ENCODE peak calls at places on chromosome 4, in four cellular contexts. One of them, this sample, is unnamed.

GRCh38 chr4:158652920-158653319 is 18.8 kb downstream of the C4orf46 start:
- DNase-seq in nucleus accumbens: no peak
- DNase-seq in A549: no peak
- DNase-seq in GM04503: no peak
- DNase-seq in this sample: no peak

GRCh38 chr4:29653221-29653620 is 1066.9 kb upstream of the PCDH7 start:
- DNase-seq in A549: no peak
- DNase-seq in nucleus accumbens: no peak
- DNase-seq in GM04503: no peak
- DNase-seq in this sample: no peak

GRCh38 chr4:18057821-18058533 is 36.4 kb upstream of the LCORL start:
- DNase-seq in GM04503: no peak
- DNase-seq in nucleus accumbens: no peak
- DNase-seq in A549: no peak
- DNase-seq in this sample: no peak

GRCh38 chr4:3031357-3032064 is 42.8 kb downstream of the HTT-AS start:
- DNase-seq in A549: no peak
- DNase-seq in nucleus accumbens: no peak
- DNase-seq in GM04503: no peak
- DNase-seq in this sample: no peak

GRCh38 chr4:154024097-154024496 is 235.2 kb upstream of the SFRP2 start:
- DNase-seq in nucleus accumbens: no peak
- DNase-seq in A549: no peak
- DNase-seq in GM04503: no peak
- DNase-seq in this sample: no peak

GRCh38 chr4:145177511-145177905 is 2.9 kb downstream of the OTUD4 start:
- DNase-seq in nucleus accumbens: no peak
- DNase-seq in A549: no peak
- DNase-seq in GM04503: no peak
- DNase-seq in this sample: no peak

GRCh38 chr4:79042079-79042674 is 102.9 kb upstream of the PAQR3 start:
- DNase-seq in A549: peak; percentile 12
- DNase-seq in GM04503: no peak
- DNase-seq in nucleus accumbens: no peak
- DNase-seq in this sample: no peak

GRCh38 chr4:141810038-141810701 is 173.8 kb downstream of the IL15 start:
- DNase-seq in GM04503: no peak
- DNase-seq in A549: no peak
- DNase-seq in nucleus accumbens: no peak
- DNase-seq in this sample: no peak

GRCh38 chr4:114598191-114599121 is at the start of gene UGT8:
- DNase-seq in nucleus accumbens: peak; percentile 74
- DNase-seq in A549: peak; percentile 5
- DNase-seq in GM04503: no peak
- DNase-seq in this sample: no peak

GRCh38 chr4:182478475-182478874 is 235.3 kb downstream of the TENM3 start:
- DNase-seq in GM04503: peak; percentile 5
- DNase-seq in A549: peak; percentile 13
- DNase-seq in nucleus accumbens: no peak
- DNase-seq in this sample: no peak

This sample was measured in suprapubic skin.